ENCODE peak calls at places on chromosome 22, in ten cellular contexts. One of them, this sample, is unnamed.

GRCh38 chr22:50307891-50308596 is 598 bp upstream of the PLXNB2 start:
- DNase-seq in ovary: peak; percentile 74
- DNase-seq in IMR-90: no peak
- DNase-seq in body of pancreas: no peak
- DNase-seq in NB4: peak; percentile 36
- DNase-seq in lower leg skin: no peak
- DNase-seq in testis: no peak
- DNase-seq in Peyer's patch: no peak
- DNase-seq in HCT116: no peak
- DNase-seq in A549: no peak
- DNase-seq in this sample: peak; percentile 56

GRCh38 chr22:19105867-19106802 is 16.1 kb downstream of the DGCR2 start:
- DNase-seq in body of pancreas: peak; percentile 35
- DNase-seq in lower leg skin: no peak
- DNase-seq in NB4: peak; percentile 45
- DNase-seq in testis: no peak
- DNase-seq in A549: no peak
- DNase-seq in Peyer's patch: peak; percentile 28
- DNase-seq in ovary: no peak
- DNase-seq in IMR-90: no peak
- DNase-seq in HCT116: no peak
- DNase-seq in this sample: no peak

GRCh38 chr22:50672471-50673230 is at the start of gene SHANK3:
- DNase-seq in IMR-90: no peak
- DNase-seq in HCT116: no peak
- DNase-seq in NB4: no peak
- DNase-seq in A549: no peak
- DNase-seq in lower leg skin: no peak
- DNase-seq in body of pancreas: no peak
- DNase-seq in ovary: peak; percentile 41
- DNase-seq in Peyer's patch: no peak
- DNase-seq in testis: no peak
- DNase-seq in this sample: peak; percentile 80

GRCh38 chr22:48760481-48761238 is 1067.0 kb downstream of the BRD1 start:
- DNase-seq in HCT116: no peak
- DNase-seq in IMR-90: no peak
- DNase-seq in ovary: no peak
- DNase-seq in body of pancreas: peak; percentile 1
- DNase-seq in NB4: no peak
- DNase-seq in lower leg skin: peak; percentile 4
- DNase-seq in Peyer's patch: peak; percentile 7
- DNase-seq in testis: peak; percentile 11
- DNase-seq in A549: no peak
- DNase-seq in this sample: no peak

GRCh38 chr22:30636226-30637077 is 871 bp downstream of the SLC35E4 start:
- DNase-seq in A549: peak; percentile 15
- DNase-seq in lower leg skin: peak; percentile 18
- DNase-seq in body of pancreas: peak; percentile 45
- DNase-seq in NB4: no peak
- DNase-seq in Peyer's patch: peak; percentile 28
- DNase-seq in HCT116: no peak
- DNase-seq in ovary: peak; percentile 44
- DNase-seq in testis: no peak
- DNase-seq in IMR-90: no peak
- DNase-seq in this sample: peak; percentile 31

GRCh38 chr22:31056986-31057599 is 24.0 kb upstream of the SMTN start:
- DNase-seq in NB4: no peak
- DNase-seq in Peyer's patch: no peak
- DNase-seq in testis: no peak
- DNase-seq in lower leg skin: no peak
- DNase-seq in A549: no peak
- DNase-seq in ovary: no peak
- DNase-seq in IMR-90: no peak
- DNase-seq in HCT116: no peak
- DNase-seq in body of pancreas: no peak
- DNase-seq in this sample: no peak

GRCh38 chr22:23926561-23926960 is 32.4 kb downstream of the MIF start:
- DNase-seq in testis: no peak
- DNase-seq in NB4: no peak
- DNase-seq in HCT116: no peak
- DNase-seq in lower leg skin: no peak
- DNase-seq in A549: no peak
- DNase-seq in ovary: no peak
- DNase-seq in Peyer's patch: no peak
- DNase-seq in IMR-90: no peak
- DNase-seq in body of pancreas: no peak
- DNase-seq in this sample: no peak

GRCh38 chr22:17130199-17130598 is 9.0 kb upstream of the TMEM121B start:
- DNase-seq in lower leg skin: no peak
- DNase-seq in body of pancreas: no peak
- DNase-seq in NB4: no peak
- DNase-seq in Peyer's patch: no peak
- DNase-seq in HCT116: no peak
- DNase-seq in ovary: no peak
- DNase-seq in IMR-90: peak; percentile 34
- DNase-seq in testis: no peak
- DNase-seq in A549: peak; percentile 6
- DNase-seq in this sample: no peak

GRCh38 chr22:39534591-39535301 is 2.2 kb upstream of the RPS19BP1 start:
- DNase-seq in IMR-90: peak; percentile 53
- DNase-seq in lower leg skin: peak; percentile 74
- DNase-seq in testis: peak; percentile 94
- DNase-seq in HCT116: no peak
- DNase-seq in body of pancreas: peak; percentile 90
- DNase-seq in NB4: peak; percentile 72
- DNase-seq in Peyer's patch: peak; percentile 85
- DNase-seq in ovary: peak; percentile 89
- DNase-seq in A549: peak; percentile 62
- DNase-seq in this sample: peak; percentile 84

GRCh38 chr22:39530136-39530535 is 2.4 kb downstream of the RPS19BP1 start:
- DNase-seq in NB4: no peak
- DNase-seq in ovary: no peak
- DNase-seq in Peyer's patch: no peak
- DNase-seq in lower leg skin: no peak
- DNase-seq in HCT116: no peak
- DNase-seq in body of pancreas: no peak
- DNase-seq in testis: no peak
- DNase-seq in IMR-90: no peak
- DNase-seq in A549: no peak
- DNase-seq in this sample: no peak

GRCh38 chr22:39530692-39531331 is 1.7 kb downstream of the RPS19BP1 start:
- DNase-seq in A549: no peak
- DNase-seq in Peyer's patch: no peak
- DNase-seq in body of pancreas: no peak
- DNase-seq in lower leg skin: no peak
- DNase-seq in testis: no peak
- DNase-seq in HCT116: no peak
- DNase-seq in NB4: peak; percentile 76
- DNase-seq in IMR-90: peak; percentile 41
- DNase-seq in ovary: no peak
- DNase-seq in this sample: no peak

GRCh38 chr22:39534092-39534506 is 1.6 kb upstream of the RPS19BP1 start:
- DNase-seq in ovary: peak; percentile 57
- DNase-seq in body of pancreas: no peak
- DNase-seq in lower leg skin: no peak
- DNase-seq in A549: no peak
- DNase-seq in NB4: no peak
- DNase-seq in Peyer's patch: no peak
- DNase-seq in HCT116: no peak
- DNase-seq in IMR-90: no peak
- DNase-seq in testis: no peak
- DNase-seq in this sample: no peak

DNA sequence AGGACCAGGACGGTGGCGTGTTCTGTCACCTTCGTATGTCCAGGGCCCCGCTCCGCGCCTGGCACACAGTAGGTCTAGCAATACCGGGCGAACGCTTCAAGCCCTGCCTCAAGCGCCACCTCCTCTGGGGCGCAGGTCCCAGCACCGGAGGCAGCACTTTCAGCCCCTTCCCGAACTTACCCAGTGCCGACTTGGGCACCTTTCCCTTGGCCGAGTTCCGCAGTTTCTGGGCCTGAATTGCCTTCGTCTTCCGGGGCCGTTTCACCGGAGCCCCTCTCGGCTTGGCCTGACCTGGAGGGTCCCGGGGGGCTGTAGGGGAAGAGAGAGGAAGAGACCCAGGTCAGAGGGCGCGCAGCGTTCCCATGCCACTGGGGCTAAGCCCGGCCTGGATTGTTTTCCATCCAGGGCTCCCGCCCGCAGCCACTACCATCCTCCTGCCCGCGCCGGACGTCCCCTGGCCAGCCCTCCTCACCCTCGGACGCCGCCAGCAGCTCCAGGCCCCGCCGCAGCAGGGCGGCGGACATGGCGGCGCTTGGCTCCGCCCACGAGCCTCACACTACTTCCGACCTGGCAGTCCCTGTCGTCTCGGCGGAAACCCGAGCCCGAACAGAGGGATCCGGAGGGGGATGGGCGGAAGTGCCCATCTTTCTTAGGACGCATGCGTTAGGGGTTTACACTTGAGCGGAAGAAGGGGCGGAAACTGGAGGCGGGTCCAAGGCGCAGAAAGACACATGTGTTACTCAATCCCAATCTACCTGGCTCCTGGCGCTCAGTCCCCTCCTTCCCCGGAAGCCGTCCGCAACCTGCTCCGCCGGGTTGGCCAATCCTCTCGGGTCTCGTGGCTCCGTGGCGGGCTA is at the start of gene RPS19BP1:
- DNase-seq in ovary: peak; percentile 99
- DNase-seq in NB4: peak; percentile 99
- DNase-seq in IMR-90: peak; percentile 99
- DNase-seq in testis: peak; percentile 100
- DNase-seq in Peyer's patch: peak; percentile 99
- DNase-seq in body of pancreas: peak; percentile 100
- DNase-seq in A549: peak; percentile 99
- DNase-seq in lower leg skin: peak; percentile 100
- DNase-seq in HCT116: peak; percentile 99
- DNase-seq in this sample: peak; percentile 100
- TF ChIP-seq POLR2A in ovary: peak; percentile 68
- TF ChIP-seq POLR2A in NB4: peak; percentile 81
- TF ChIP-seq POLR2A in IMR-90: peak; percentile 78
- TF ChIP-seq POLR2A in testis: peak; percentile 70
- TF ChIP-seq POLR2A in Peyer's patch: peak; percentile 76
- TF ChIP-seq POLR2A in body of pancreas: peak; percentile 85
- TF ChIP-seq POLR2A in A549: peak; percentile 83
- TF ChIP-seq POLR2A in lower leg skin: no peak
- TF ChIP-seq POLR2A in HCT116: peak; percentile 80
- TF ChIP-seq POLR2A in this sample: peak; percentile 87

GRCh38 chr22:38346506-38346905 is 29.3 kb upstream of the CSNK1E start:
- DNase-seq in testis: no peak
- DNase-seq in body of pancreas: no peak
- DNase-seq in ovary: no peak
- DNase-seq in lower leg skin: no peak
- DNase-seq in HCT116: no peak
- DNase-seq in IMR-90: no peak
- DNase-seq in NB4: no peak
- DNase-seq in Peyer's patch: peak; percentile 10
- DNase-seq in A549: no peak
- DNase-seq in this sample: peak; percentile 10

GRCh38 chr22:38347944-38348750 is 30.9 kb upstream of the CSNK1E start:
- DNase-seq in HCT116: no peak
- DNase-seq in body of pancreas: no peak
- DNase-seq in NB4: no peak
- DNase-seq in Peyer's patch: no peak
- DNase-seq in ovary: no peak
- DNase-seq in IMR-90: peak; percentile 29
- DNase-seq in lower leg skin: no peak
- DNase-seq in A549: no peak
- DNase-seq in testis: no peak
- DNase-seq in this sample: peak; percentile 11

GRCh38 chr22:38347181-38347943 is 30.1 kb upstream of the CSNK1E start:
- DNase-seq in lower leg skin: no peak
- DNase-seq in NB4: no peak
- DNase-seq in ovary: no peak
- DNase-seq in HCT116: no peak
- DNase-seq in IMR-90: no peak
- DNase-seq in testis: no peak
- DNase-seq in A549: no peak
- DNase-seq in Peyer's patch: no peak
- DNase-seq in body of pancreas: no peak
- DNase-seq in this sample: peak; percentile 10

GRCh38 chr22:38350444-38351359 is 33.5 kb upstream of the CSNK1E start:
- DNase-seq in NB4: no peak
- DNase-seq in lower leg skin: no peak
- DNase-seq in HCT116: no peak
- DNase-seq in A549: no peak
- DNase-seq in Peyer's patch: no peak
- DNase-seq in body of pancreas: no peak
- DNase-seq in IMR-90: no peak
- DNase-seq in testis: no peak
- DNase-seq in ovary: no peak
- DNase-seq in this sample: peak; percentile 11

DNA sequence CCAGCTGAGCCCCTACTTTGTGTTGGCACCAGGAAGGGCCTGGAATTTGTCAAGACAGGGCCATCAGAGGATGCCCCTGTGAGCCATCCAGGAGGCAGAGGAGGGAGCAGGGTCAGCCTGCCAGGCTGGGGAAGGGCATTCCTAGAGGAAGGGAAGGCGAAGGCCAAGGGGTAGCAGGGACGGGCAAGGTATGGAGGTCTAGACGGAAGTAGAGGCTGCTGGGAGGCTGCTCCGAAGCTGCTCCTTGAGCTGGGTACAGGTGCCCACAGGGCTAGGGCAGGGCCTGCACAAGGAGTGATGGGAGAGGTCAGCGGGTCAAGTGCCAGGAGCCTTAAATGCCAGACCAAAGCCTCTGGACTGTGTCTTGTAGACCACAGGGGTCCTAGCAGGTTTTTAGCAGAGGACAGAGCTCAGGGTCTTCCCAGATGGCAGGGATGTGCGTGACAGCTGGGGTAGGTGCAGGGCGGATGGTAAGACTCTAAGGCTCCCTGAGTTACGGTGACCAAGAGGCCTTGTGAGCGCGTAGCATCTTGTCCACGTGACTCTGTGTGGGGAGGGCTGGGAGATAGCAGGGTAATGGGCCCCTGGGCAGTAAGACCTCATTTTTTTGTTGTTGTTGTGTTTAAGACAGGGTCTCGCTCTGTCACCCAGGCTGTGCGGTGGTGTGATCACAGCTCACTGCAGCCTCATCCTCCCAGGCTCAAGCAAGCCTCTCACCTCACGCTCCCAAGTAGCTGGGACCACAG is 31.7 kb upstream of the CSNK1E start:
- DNase-seq in body of pancreas: no peak
- DNase-seq in ovary: no peak
- DNase-seq in NB4: no peak
- DNase-seq in A549: no peak
- DNase-seq in testis: no peak
- DNase-seq in Peyer's patch: no peak
- DNase-seq in lower leg skin: no peak
- DNase-seq in IMR-90: no peak
- DNase-seq in HCT116: no peak
- DNase-seq in this sample: no peak
- TF ChIP-seq POLR2A in body of pancreas: no peak
- TF ChIP-seq POLR2A in ovary: no peak
- TF ChIP-seq POLR2A in NB4: no peak
- TF ChIP-seq POLR2A in A549: no peak
- TF ChIP-seq POLR2A in testis: no peak
- TF ChIP-seq POLR2A in Peyer's patch: no peak
- TF ChIP-seq POLR2A in lower leg skin: no peak
- TF ChIP-seq POLR2A in IMR-90: no peak
- TF ChIP-seq POLR2A in HCT116: no peak
- TF ChIP-seq POLR2A in this sample: no peak

GRCh38 chr22:43211941-43212433 is 25.1 kb upstream of the TTLL12 start:
- DNase-seq in testis: no peak
- DNase-seq in IMR-90: no peak
- DNase-seq in lower leg skin: no peak
- DNase-seq in A549: no peak
- DNase-seq in NB4: no peak
- DNase-seq in ovary: no peak
- DNase-seq in body of pancreas: no peak
- DNase-seq in HCT116: no peak
- DNase-seq in Peyer's patch: no peak
- DNase-seq in this sample: no peak

GRCh38 chr22:43212434-43212952 is 25.6 kb upstream of the TTLL12 start:
- DNase-seq in lower leg skin: no peak
- DNase-seq in HCT116: no peak
- DNase-seq in A549: no peak
- DNase-seq in testis: no peak
- DNase-seq in ovary: peak; percentile 18
- DNase-seq in NB4: no peak
- DNase-seq in Peyer's patch: no peak
- DNase-seq in IMR-90: no peak
- DNase-seq in body of pancreas: no peak
- DNase-seq in this sample: no peak

GRCh38 chr22:43209971-43210370 is 23.0 kb upstream of the TTLL12 start:
- DNase-seq in Peyer's patch: no peak
- DNase-seq in testis: no peak
- DNase-seq in A549: no peak
- DNase-seq in HCT116: no peak
- DNase-seq in ovary: peak; percentile 28
- DNase-seq in body of pancreas: no peak
- DNase-seq in NB4: no peak
- DNase-seq in lower leg skin: no peak
- DNase-seq in IMR-90: no peak
- DNase-seq in this sample: no peak

GRCh38 chr22:43209523-43209890 is 22.6 kb upstream of the TTLL12 start:
- DNase-seq in IMR-90: no peak
- DNase-seq in NB4: no peak
- DNase-seq in testis: no peak
- DNase-seq in Peyer's patch: no peak
- DNase-seq in ovary: peak; percentile 18
- DNase-seq in A549: no peak
- DNase-seq in HCT116: no peak
- DNase-seq in body of pancreas: no peak
- DNase-seq in lower leg skin: no peak
- DNase-seq in this sample: no peak

DNA sequence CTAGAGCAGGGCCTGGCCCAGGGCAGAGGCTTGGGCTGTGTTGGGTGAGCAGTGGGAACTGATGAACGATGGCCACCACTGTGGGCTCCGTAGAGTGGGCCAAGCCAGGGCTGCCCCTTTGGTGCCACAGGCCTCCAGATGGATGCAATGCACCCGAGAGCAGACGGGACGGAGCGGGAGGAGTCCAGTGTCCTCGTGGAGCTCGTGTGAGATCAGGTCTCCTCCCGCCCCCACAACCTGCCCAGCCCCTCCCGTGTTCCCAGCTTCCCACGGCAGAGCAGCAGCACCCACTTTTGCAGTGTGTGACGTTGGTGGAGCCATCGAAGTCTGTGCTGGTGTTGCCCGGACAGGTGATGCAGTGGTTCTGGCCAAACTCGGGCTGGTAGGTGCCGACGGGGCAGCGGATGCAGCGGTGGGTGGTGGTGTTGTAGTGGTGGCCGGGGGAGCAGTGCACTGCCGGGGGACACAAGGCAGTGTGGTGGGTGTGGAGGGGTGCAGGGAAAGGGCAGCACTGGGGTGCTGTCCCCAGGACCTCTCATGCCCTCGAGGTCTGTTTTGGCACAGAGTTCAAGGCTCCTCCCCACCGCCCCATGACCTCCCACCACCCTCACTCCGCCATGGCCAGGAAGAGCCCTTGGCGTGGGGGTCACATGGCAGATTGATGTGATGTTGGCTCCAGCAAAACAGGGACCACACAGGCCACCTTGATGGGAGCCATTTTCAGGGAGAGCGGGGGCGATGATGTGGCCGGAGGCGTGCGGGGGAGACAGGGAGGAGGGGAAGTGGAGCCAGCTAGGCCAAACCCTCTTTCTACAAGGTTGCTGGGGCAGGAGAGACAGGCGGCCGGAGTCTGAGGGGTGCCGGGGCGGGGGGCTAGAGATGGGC is 23.9 kb upstream of the TTLL12 start:
- DNase-seq in HCT116: no peak
- DNase-seq in NB4: no peak
- DNase-seq in ovary: peak; percentile 20
- DNase-seq in Peyer's patch: no peak
- DNase-seq in body of pancreas: no peak
- DNase-seq in lower leg skin: no peak
- DNase-seq in A549: no peak
- DNase-seq in IMR-90: no peak
- DNase-seq in testis: no peak
- DNase-seq in this sample: no peak
- TF ChIP-seq POLR2A in HCT116: no peak
- TF ChIP-seq POLR2A in NB4: no peak
- TF ChIP-seq POLR2A in ovary: no peak
- TF ChIP-seq POLR2A in Peyer's patch: no peak
- TF ChIP-seq POLR2A in body of pancreas: no peak
- TF ChIP-seq POLR2A in lower leg skin: no peak
- TF ChIP-seq POLR2A in A549: no peak
- TF ChIP-seq POLR2A in IMR-90: no peak
- TF ChIP-seq POLR2A in testis: no peak
- TF ChIP-seq POLR2A in this sample: no peak

GRCh38 chr22:33735978-33736377 is 184.3 kb downstream of the LARGE1 start:
- DNase-seq in IMR-90: no peak
- DNase-seq in body of pancreas: no peak
- DNase-seq in testis: no peak
- DNase-seq in Peyer's patch: no peak
- DNase-seq in HCT116: no peak
- DNase-seq in A549: no peak
- DNase-seq in ovary: no peak
- DNase-seq in NB4: no peak
- DNase-seq in lower leg skin: no peak
- DNase-seq in this sample: no peak
- TF ChIP-seq POLR2A in IMR-90: no peak
- TF ChIP-seq POLR2A in body of pancreas: no peak
- TF ChIP-seq POLR2A in testis: no peak
- TF ChIP-seq POLR2A in Peyer's patch: no peak
- TF ChIP-seq POLR2A in HCT116: no peak
- TF ChIP-seq POLR2A in A549: no peak
- TF ChIP-seq POLR2A in ovary: no peak
- TF ChIP-seq POLR2A in NB4: no peak
- TF ChIP-seq POLR2A in lower leg skin: no peak
- TF ChIP-seq POLR2A in this sample: no peak